ENCODE peak calls at places on chromosomes 11 and 22, in five cellular contexts. Y is CD8-positive, alpha-beta T cell; F is left ventricle myocardium inferior; J is HCT116; G is body of pancreas. E is an unnamed sample.

GRCh38 chr22:19886605-19887250 is 32.1 kb upstream of the GNB1L start:
- DNase-seq in G (peak; percentile 6), Y (peak; percentile 47), F (peak; percentile 17), J (no peak), E (no peak)

GRCh38 chr11:12429155-12429554 is 51.8 kb downstream of the PARVA start:
- DNase-seq in F (no peak), Y (no peak), J (no peak), G (no peak), E (no peak)

GRCh38 chr22:47248925-47249324 is 486.5 kb downstream of the TBC1D22A start:
- DNase-seq in G (no peak), J (no peak), F (no peak), Y (no peak), E (no peak)

GRCh38 chr11:3161309-3161708 is 3.8 kb downstream of the OSBPL5 start:
- DNase-seq in F (peak; percentile 25), J (no peak), G (peak; percentile 13), Y (no peak), E (no peak)

GRCh38 chr22:44019846-44020245 is 4.3 kb upstream of the PARVB start:
- DNase-seq in F (peak; percentile 44), Y (no peak), G (no peak), J (no peak), E (no peak)

GRCh38 chr22:39422101-39422500 is 22.5 kb downstream of the TAB1 start:
- DNase-seq in J (no peak), Y (no peak), F (no peak), G (no peak), E (no peak)

GRCh38 chr11:62806611-62807121 is 1.4 kb upstream of the NXF1 start:
- DNase-seq in F (no peak), Y (no peak), J (no peak), G (peak; percentile 27), E (no peak)

GRCh38 chr22:46946383-46946965 is 184.0 kb downstream of the TBC1D22A start:
- DNase-seq in Y (no peak), J (no peak), F (no peak), G (no peak), E (no peak)

GRCh38 chr22:40739723-40740122 is 60.4 kb downstream of the MCHR1 start:
- DNase-seq in J (no peak), G (no peak), F (no peak), Y (no peak), E (no peak)

GRCh38 chr11:3969613-3970012 is 114.1 kb downstream of the STIM1 start:
- DNase-seq in Y (no peak), F (no peak), G (no peak), J (no peak), E (no peak)

GRCh38 chr22:24325105-24325757 is 54.6 kb downstream of the SPECC1L start:
- DNase-seq in J (no peak), Y (no peak), G (no peak), F (no peak), E (peak; percentile 38)

DNA sequence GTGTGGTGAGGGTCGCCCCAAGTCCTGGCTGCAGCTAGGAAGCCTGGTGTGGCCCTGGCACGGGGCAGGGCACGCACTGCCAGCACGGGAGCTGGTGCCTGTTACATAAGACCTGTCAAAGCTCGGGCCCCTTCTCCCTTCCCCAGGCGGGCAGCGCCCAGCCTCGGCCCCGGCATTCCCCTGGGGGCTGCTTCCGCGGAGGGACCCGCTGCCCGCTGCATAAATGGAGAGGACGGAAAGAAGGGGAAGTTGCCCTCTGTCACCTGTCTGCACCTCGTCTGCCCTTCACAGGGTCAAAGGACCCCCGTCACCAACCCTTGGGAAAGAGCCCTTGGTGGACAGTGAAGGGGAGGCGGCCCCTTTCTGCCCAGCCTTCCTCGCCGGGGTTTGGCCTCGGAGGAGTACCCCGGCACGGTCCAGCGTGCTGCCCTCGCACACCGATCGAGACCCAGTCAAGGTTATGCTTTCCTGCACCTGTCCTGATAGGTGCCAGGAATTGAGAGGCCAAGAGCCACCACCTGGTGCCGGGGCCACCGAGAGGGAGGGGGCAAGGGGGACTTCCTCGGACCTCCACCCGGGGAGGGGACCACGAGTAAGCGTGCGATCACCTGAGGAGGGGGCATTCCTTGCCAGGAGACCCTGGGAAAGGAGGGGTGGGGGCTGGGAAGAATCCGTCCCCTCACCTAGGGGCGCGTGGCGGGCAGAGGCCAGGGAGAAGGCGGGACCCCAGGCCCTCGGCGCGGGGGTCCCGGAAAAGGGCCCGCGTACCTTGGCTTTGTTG is 16.8 kb upstream of the MFRP start:
- DNase-seq in F (no peak), G (peak; percentile 60), J (no peak), Y (no peak), E (no peak)
- H3K4me3 ChIP-seq in F (peak overlapping the region; percentile 72), G (no peak overlapping the region), J (peak overlapping the region; percentile 23), Y (no peak overlapping the region), E (peak overlapping the region; percentile 48)

GRCh38 chr11:73236879-73237278 is 18.8 kb downstream of the P2RY2 start:
- DNase-seq in Y (no peak), J (peak; percentile 39), G (no peak), F (peak; percentile 51), E (no peak)
- TF ChIP-seq CTCF in Y (peak; percentile 14), J (peak; percentile 86), G (peak; percentile 31), F (peak; percentile 73), E (peak; percentile 76)

GRCh38 chr11:128696930-128697329 is 3.1 kb downstream of the FLI1 start:
- DNase-seq in J (no peak), F (no peak), Y (no peak), G (no peak), E (no peak)
- H3K4me3 ChIP-seq in J (no peak overlapping the region), F (peak overlapping the region; percentile 84), Y (peak overlapping the region; percentile 95), G (no peak overlapping the region), E (no peak overlapping the region)

GRCh38 chr11:129790131-129790530 is 25.5 kb upstream of the TMEM45B start:
- DNase-seq in Y (no peak), F (no peak), G (no peak), J (no peak), E (no peak)
- TF ChIP-seq CTCF in Y (no peak), F (no peak), G (no peak), J (no peak), E (no peak)